ENCODE peak calls at places on chromosomes 2 and 18, in seven cellular contexts. One of them, this sample, is unnamed.

GRCh38 chr2:127608061-127609011 is 37.6 kb upstream of the GPR17 start:
- DNase-seq in HTR-8/SVneo: no peak
- DNase-seq in activated CD4-positive, alpha-beta T cell treated with anti-CD3 and anti-CD28 coated beads, Interleukin-2, amount 50 U/mL, for 48 hours: no peak
- DNase-seq in thoracic aorta: no peak
- DNase-seq in NK-92 treated with Interleukin-12 subunit alpha and Interleukin-12 subunit beta, amount 100 ng/mL, for 24 hours: no peak
- DNase-seq in EL: no peak
- DNase-seq in SJSA1: peak
- DNase-seq in this sample: no peak

GRCh38 chr2:113052767-113053166 is at the start of gene IL36B:
- DNase-seq in HTR-8/SVneo: no peak
- DNase-seq in activated CD4-positive, alpha-beta T cell treated with anti-CD3 and anti-CD28 coated beads, Interleukin-2, amount 50 U/mL, for 48 hours: no peak
- DNase-seq in thoracic aorta: no peak
- DNase-seq in NK-92 treated with Interleukin-12 subunit alpha and Interleukin-12 subunit beta, amount 100 ng/mL, for 24 hours: no peak
- DNase-seq in EL: no peak
- DNase-seq in SJSA1: no peak
- DNase-seq in this sample: no peak

GRCh38 chr2:150585221-150585971 is 97.9 kb upstream of the RND3 start:
- DNase-seq in HTR-8/SVneo: no peak
- DNase-seq in activated CD4-positive, alpha-beta T cell treated with anti-CD3 and anti-CD28 coated beads, Interleukin-2, amount 50 U/mL, for 48 hours: no peak
- DNase-seq in thoracic aorta: no peak
- DNase-seq in NK-92 treated with Interleukin-12 subunit alpha and Interleukin-12 subunit beta, amount 100 ng/mL, for 24 hours: no peak
- DNase-seq in EL: peak
- DNase-seq in SJSA1: no peak
- DNase-seq in this sample: no peak

GRCh38 chr2:29011650-29012060 is 30.6 kb downstream of the TOGARAM2 start:
- DNase-seq in HTR-8/SVneo: no peak
- DNase-seq in activated CD4-positive, alpha-beta T cell treated with anti-CD3 and anti-CD28 coated beads, Interleukin-2, amount 50 U/mL, for 48 hours: peak
- DNase-seq in thoracic aorta: no peak
- DNase-seq in NK-92 treated with Interleukin-12 subunit alpha and Interleukin-12 subunit beta, amount 100 ng/mL, for 24 hours: peak
- DNase-seq in EL: no peak
- DNase-seq in SJSA1: no peak
- DNase-seq in this sample: no peak

GRCh38 chr2:156333951-156334495 is 1.5 kb upstream of the NR4A2 start:
- DNase-seq in HTR-8/SVneo: peak
- DNase-seq in activated CD4-positive, alpha-beta T cell treated with anti-CD3 and anti-CD28 coated beads, Interleukin-2, amount 50 U/mL, for 48 hours: peak
- DNase-seq in thoracic aorta: no peak
- DNase-seq in NK-92 treated with Interleukin-12 subunit alpha and Interleukin-12 subunit beta, amount 100 ng/mL, for 24 hours: peak
- DNase-seq in EL: peak
- DNase-seq in SJSA1: peak
- DNase-seq in this sample: no peak

GRCh38 chr2:168526641-168527040 is 70.6 kb downstream of the CERS6 start:
- DNase-seq in HTR-8/SVneo: no peak
- DNase-seq in activated CD4-positive, alpha-beta T cell treated with anti-CD3 and anti-CD28 coated beads, Interleukin-2, amount 50 U/mL, for 48 hours: no peak
- DNase-seq in thoracic aorta: no peak
- DNase-seq in NK-92 treated with Interleukin-12 subunit alpha and Interleukin-12 subunit beta, amount 100 ng/mL, for 24 hours: no peak
- DNase-seq in EL: no peak
- DNase-seq in SJSA1: no peak
- DNase-seq in this sample: peak

GRCh38 chr2:45974762-45975408 is 322.3 kb upstream of the EPAS1 start:
- DNase-seq in HTR-8/SVneo: no peak
- DNase-seq in activated CD4-positive, alpha-beta T cell treated with anti-CD3 and anti-CD28 coated beads, Interleukin-2, amount 50 U/mL, for 48 hours: no peak
- DNase-seq in thoracic aorta: no peak
- DNase-seq in NK-92 treated with Interleukin-12 subunit alpha and Interleukin-12 subunit beta, amount 100 ng/mL, for 24 hours: no peak
- DNase-seq in EL: no peak
- DNase-seq in SJSA1: no peak
- DNase-seq in this sample: no peak

GRCh38 chr2:197707316-197708213 is 2.4 kb downstream of the MARS2 start:
- DNase-seq in HTR-8/SVneo: peak
- DNase-seq in activated CD4-positive, alpha-beta T cell treated with anti-CD3 and anti-CD28 coated beads, Interleukin-2, amount 50 U/mL, for 48 hours: no peak
- DNase-seq in thoracic aorta: no peak
- DNase-seq in NK-92 treated with Interleukin-12 subunit alpha and Interleukin-12 subunit beta, amount 100 ng/mL, for 24 hours: no peak
- DNase-seq in EL: peak
- DNase-seq in SJSA1: no peak
- DNase-seq in this sample: peak

GRCh38 chr18:56676639-56677038 is 25.5 kb downstream of the WDR7 start:
- DNase-seq in HTR-8/SVneo: no peak
- DNase-seq in activated CD4-positive, alpha-beta T cell treated with anti-CD3 and anti-CD28 coated beads, Interleukin-2, amount 50 U/mL, for 48 hours: no peak
- DNase-seq in thoracic aorta: no peak
- DNase-seq in NK-92 treated with Interleukin-12 subunit alpha and Interleukin-12 subunit beta, amount 100 ng/mL, for 24 hours: no peak
- DNase-seq in EL: no peak
- DNase-seq in SJSA1: no peak
- DNase-seq in this sample: no peak

GRCh38 chr2:106147665-106148064 is 46.4 kb downstream of the UXS1 start:
- DNase-seq in HTR-8/SVneo: no peak
- DNase-seq in activated CD4-positive, alpha-beta T cell treated with anti-CD3 and anti-CD28 coated beads, Interleukin-2, amount 50 U/mL, for 48 hours: no peak
- DNase-seq in thoracic aorta: no peak
- DNase-seq in NK-92 treated with Interleukin-12 subunit alpha and Interleukin-12 subunit beta, amount 100 ng/mL, for 24 hours: no peak
- DNase-seq in EL: peak
- DNase-seq in SJSA1: no peak
- DNase-seq in this sample: no peak

GRCh38 chr2:102033028-102033749 is 41.4 kb downstream of the IL1R2 start:
- DNase-seq in HTR-8/SVneo: peak
- DNase-seq in activated CD4-positive, alpha-beta T cell treated with anti-CD3 and anti-CD28 coated beads, Interleukin-2, amount 50 U/mL, for 48 hours: peak
- DNase-seq in thoracic aorta: no peak
- DNase-seq in NK-92 treated with Interleukin-12 subunit alpha and Interleukin-12 subunit beta, amount 100 ng/mL, for 24 hours: peak
- DNase-seq in EL: peak
- DNase-seq in SJSA1: peak
- DNase-seq in this sample: peak

GRCh38 chr18:32379891-32380290 is 90.8 kb downstream of the GAREM1 start:
- DNase-seq in HTR-8/SVneo: no peak
- DNase-seq in activated CD4-positive, alpha-beta T cell treated with anti-CD3 and anti-CD28 coated beads, Interleukin-2, amount 50 U/mL, for 48 hours: no peak
- DNase-seq in thoracic aorta: no peak
- DNase-seq in NK-92 treated with Interleukin-12 subunit alpha and Interleukin-12 subunit beta, amount 100 ng/mL, for 24 hours: no peak
- DNase-seq in EL: no peak
- DNase-seq in SJSA1: no peak
- DNase-seq in this sample: no peak

GRCh38 chr2:176117823-176118376 is 1.3 kb downstream of the HOXD10 start:
- DNase-seq in HTR-8/SVneo: no peak
- DNase-seq in activated CD4-positive, alpha-beta T cell treated with anti-CD3 and anti-CD28 coated beads, Interleukin-2, amount 50 U/mL, for 48 hours: no peak
- DNase-seq in thoracic aorta: no peak
- DNase-seq in NK-92 treated with Interleukin-12 subunit alpha and Interleukin-12 subunit beta, amount 100 ng/mL, for 24 hours: no peak
- DNase-seq in EL: no peak
- DNase-seq in SJSA1: no peak
- DNase-seq in this sample: no peak

GRCh38 chr2:239756392-239757153 is 268.6 kb downstream of the NDUFA10 start:
- DNase-seq in HTR-8/SVneo: no peak
- DNase-seq in activated CD4-positive, alpha-beta T cell treated with anti-CD3 and anti-CD28 coated beads, Interleukin-2, amount 50 U/mL, for 48 hours: no peak
- DNase-seq in thoracic aorta: no peak
- DNase-seq in NK-92 treated with Interleukin-12 subunit alpha and Interleukin-12 subunit beta, amount 100 ng/mL, for 24 hours: no peak
- DNase-seq in EL: no peak
- DNase-seq in SJSA1: no peak
- DNase-seq in this sample: peak

GRCh38 chr2:172985139-172985874 is 90.3 kb upstream of the MAP3K20 start:
- DNase-seq in HTR-8/SVneo: peak
- DNase-seq in activated CD4-positive, alpha-beta T cell treated with anti-CD3 and anti-CD28 coated beads, Interleukin-2, amount 50 U/mL, for 48 hours: peak
- DNase-seq in thoracic aorta: no peak
- DNase-seq in NK-92 treated with Interleukin-12 subunit alpha and Interleukin-12 subunit beta, amount 100 ng/mL, for 24 hours: no peak
- DNase-seq in EL: peak
- DNase-seq in SJSA1: peak
- DNase-seq in this sample: peak

GRCh38 chr18:69814861-69815385 is 132.8 kb downstream of the CD226 start:
- DNase-seq in HTR-8/SVneo: no peak
- DNase-seq in activated CD4-positive, alpha-beta T cell treated with anti-CD3 and anti-CD28 coated beads, Interleukin-2, amount 50 U/mL, for 48 hours: no peak
- DNase-seq in thoracic aorta: no peak
- DNase-seq in NK-92 treated with Interleukin-12 subunit alpha and Interleukin-12 subunit beta, amount 100 ng/mL, for 24 hours: no peak
- DNase-seq in EL: no peak
- DNase-seq in SJSA1: no peak
- DNase-seq in this sample: no peak

GRCh38 chr18:43160509-43160908 is 45.0 kb upstream of the RIT2 start:
- DNase-seq in HTR-8/SVneo: no peak
- DNase-seq in activated CD4-positive, alpha-beta T cell treated with anti-CD3 and anti-CD28 coated beads, Interleukin-2, amount 50 U/mL, for 48 hours: no peak
- DNase-seq in thoracic aorta: no peak
- DNase-seq in NK-92 treated with Interleukin-12 subunit alpha and Interleukin-12 subunit beta, amount 100 ng/mL, for 24 hours: no peak
- DNase-seq in EL: no peak
- DNase-seq in SJSA1: no peak
- DNase-seq in this sample: peak

GRCh38 chr2:49914281-49914680 is 760.0 kb upstream of the FSHR start:
- DNase-seq in HTR-8/SVneo: no peak
- DNase-seq in activated CD4-positive, alpha-beta T cell treated with anti-CD3 and anti-CD28 coated beads, Interleukin-2, amount 50 U/mL, for 48 hours: no peak
- DNase-seq in thoracic aorta: no peak
- DNase-seq in NK-92 treated with Interleukin-12 subunit alpha and Interleukin-12 subunit beta, amount 100 ng/mL, for 24 hours: no peak
- DNase-seq in EL: peak
- DNase-seq in SJSA1: no peak
- DNase-seq in this sample: peak

GRCh38 chr2:25298776-25299431 is 42.8 kb downstream of the DNMT3A start:
- DNase-seq in HTR-8/SVneo: no peak
- DNase-seq in activated CD4-positive, alpha-beta T cell treated with anti-CD3 and anti-CD28 coated beads, Interleukin-2, amount 50 U/mL, for 48 hours: no peak
- DNase-seq in thoracic aorta: no peak
- DNase-seq in NK-92 treated with Interleukin-12 subunit alpha and Interleukin-12 subunit beta, amount 100 ng/mL, for 24 hours: no peak
- DNase-seq in EL: no peak
- DNase-seq in SJSA1: no peak
- DNase-seq in this sample: no peak

GRCh38 chr2:70790079-70790963 is at the start of gene FIGLA:
- DNase-seq in HTR-8/SVneo: no peak
- DNase-seq in activated CD4-positive, alpha-beta T cell treated with anti-CD3 and anti-CD28 coated beads, Interleukin-2, amount 50 U/mL, for 48 hours: no peak
- DNase-seq in thoracic aorta: no peak
- DNase-seq in NK-92 treated with Interleukin-12 subunit alpha and Interleukin-12 subunit beta, amount 100 ng/mL, for 24 hours: no peak
- DNase-seq in EL: no peak
- DNase-seq in SJSA1: no peak
- DNase-seq in this sample: no peak

GRCh38 chr18:57026316-57026715 is 120.6 kb upstream of the BOD1L2 start:
- DNase-seq in HTR-8/SVneo: no peak
- DNase-seq in activated CD4-positive, alpha-beta T cell treated with anti-CD3 and anti-CD28 coated beads, Interleukin-2, amount 50 U/mL, for 48 hours: no peak
- DNase-seq in thoracic aorta: no peak
- DNase-seq in NK-92 treated with Interleukin-12 subunit alpha and Interleukin-12 subunit beta, amount 100 ng/mL, for 24 hours: no peak
- DNase-seq in EL: peak
- DNase-seq in SJSA1: no peak
- DNase-seq in this sample: peak

GRCh38 chr2:128477891-128478290 is 159.2 kb upstream of the HS6ST1 start:
- DNase-seq in HTR-8/SVneo: no peak
- DNase-seq in activated CD4-positive, alpha-beta T cell treated with anti-CD3 and anti-CD28 coated beads, Interleukin-2, amount 50 U/mL, for 48 hours: no peak
- DNase-seq in thoracic aorta: no peak
- DNase-seq in NK-92 treated with Interleukin-12 subunit alpha and Interleukin-12 subunit beta, amount 100 ng/mL, for 24 hours: no peak
- DNase-seq in EL: no peak
- DNase-seq in SJSA1: peak
- DNase-seq in this sample: no peak

GRCh38 chr2:27903649-27904544 is 13.4 kb downstream of the BABAM2 start:
- DNase-seq in HTR-8/SVneo: no peak
- DNase-seq in activated CD4-positive, alpha-beta T cell treated with anti-CD3 and anti-CD28 coated beads, Interleukin-2, amount 50 U/mL, for 48 hours: no peak
- DNase-seq in thoracic aorta: no peak
- DNase-seq in NK-92 treated with Interleukin-12 subunit alpha and Interleukin-12 subunit beta, amount 100 ng/mL, for 24 hours: no peak
- DNase-seq in EL: peak
- DNase-seq in SJSA1: no peak
- DNase-seq in this sample: peak

GRCh38 chr2:177806025-177806424 is 266.6 kb downstream of the PDE11A start:
- DNase-seq in HTR-8/SVneo: no peak
- DNase-seq in activated CD4-positive, alpha-beta T cell treated with anti-CD3 and anti-CD28 coated beads, Interleukin-2, amount 50 U/mL, for 48 hours: no peak
- DNase-seq in thoracic aorta: no peak
- DNase-seq in NK-92 treated with Interleukin-12 subunit alpha and Interleukin-12 subunit beta, amount 100 ng/mL, for 24 hours: no peak
- DNase-seq in EL: no peak
- DNase-seq in SJSA1: no peak
- DNase-seq in this sample: no peak

GRCh38 chr2:163878718-163879117 is 142.9 kb upstream of the FIGN start:
- DNase-seq in HTR-8/SVneo: no peak
- DNase-seq in activated CD4-positive, alpha-beta T cell treated with anti-CD3 and anti-CD28 coated beads, Interleukin-2, amount 50 U/mL, for 48 hours: no peak
- DNase-seq in thoracic aorta: no peak
- DNase-seq in NK-92 treated with Interleukin-12 subunit alpha and Interleukin-12 subunit beta, amount 100 ng/mL, for 24 hours: no peak
- DNase-seq in EL: peak
- DNase-seq in SJSA1: no peak
- DNase-seq in this sample: peak

GRCh38 chr2:95353055-95353575 is 49.4 kb upstream of the FAHD2A start:
- DNase-seq in HTR-8/SVneo: no peak
- DNase-seq in activated CD4-positive, alpha-beta T cell treated with anti-CD3 and anti-CD28 coated beads, Interleukin-2, amount 50 U/mL, for 48 hours: no peak
- DNase-seq in thoracic aorta: no peak
- DNase-seq in NK-92 treated with Interleukin-12 subunit alpha and Interleukin-12 subunit beta, amount 100 ng/mL, for 24 hours: no peak
- DNase-seq in EL: no peak
- DNase-seq in SJSA1: peak
- DNase-seq in this sample: no peak

GRCh38 chr18:48711651-48712486 is 173.0 kb downstream of the CTIF start:
- DNase-seq in HTR-8/SVneo: peak
- DNase-seq in activated CD4-positive, alpha-beta T cell treated with anti-CD3 and anti-CD28 coated beads, Interleukin-2, amount 50 U/mL, for 48 hours: no peak
- DNase-seq in thoracic aorta: no peak
- DNase-seq in NK-92 treated with Interleukin-12 subunit alpha and Interleukin-12 subunit beta, amount 100 ng/mL, for 24 hours: no peak
- DNase-seq in EL: peak
- DNase-seq in SJSA1: no peak
- DNase-seq in this sample: peak

This sample was measured in mesenchymal stem cell.